ENCODE peak calls at places on chromosomes 7 and 10, in eight cellular contexts. One of them, this sample, is unnamed.

GRCh38 chr10:11515596-11516418 is 95.6 kb downstream of the USP6NL start:
- DNase-seq in SK-N-SH: peak; percentile 55
- DNase-seq in HCT116: peak; percentile 54
- DNase-seq in A549: peak; percentile 28
- DNase-seq in endothelial cell of umbilical vein: peak; percentile 70
- DNase-seq in H1: no peak
- DNase-seq in WTC11: peak; percentile 41
- DNase-seq in HepG2: peak; percentile 68
- DNase-seq in this sample: peak; percentile 53

GRCh38 chr7:13742719-13743640 is 246.5 kb downstream of the ETV1 start:
- DNase-seq in WTC11: peak; percentile 14
- DNase-seq in A549: no peak
- DNase-seq in SK-N-SH: peak; percentile 41
- DNase-seq in HCT116: peak; percentile 39
- DNase-seq in HepG2: no peak
- DNase-seq in H1: no peak
- DNase-seq in endothelial cell of umbilical vein: peak; percentile 34
- DNase-seq in this sample: peak; percentile 51

GRCh38 chr10:95756796-95757657 is 1.1 kb downstream of the ENTPD1 start:
- DNase-seq in A549: no peak
- DNase-seq in HepG2: no peak
- DNase-seq in SK-N-SH: no peak
- DNase-seq in H1: no peak
- DNase-seq in endothelial cell of umbilical vein: peak; percentile 30
- DNase-seq in WTC11: no peak
- DNase-seq in HCT116: no peak
- DNase-seq in this sample: peak; percentile 8

GRCh38 chr7:102942181-102942882 is 29.5 kb downstream of the LRRC17 start:
- DNase-seq in SK-N-SH: no peak
- DNase-seq in WTC11: no peak
- DNase-seq in A549: no peak
- DNase-seq in endothelial cell of umbilical vein: no peak
- DNase-seq in HCT116: no peak
- DNase-seq in HepG2: no peak
- DNase-seq in H1: no peak
- DNase-seq in this sample: no peak

GRCh38 chr10:76839276-76839675 is 798.3 kb downstream of the KCNMA1 start:
- DNase-seq in SK-N-SH: no peak
- DNase-seq in endothelial cell of umbilical vein: no peak
- DNase-seq in H1: no peak
- DNase-seq in WTC11: no peak
- DNase-seq in HCT116: no peak
- DNase-seq in HepG2: no peak
- DNase-seq in A549: no peak
- DNase-seq in this sample: no peak

GRCh38 chr10:96420610-96421009 is 61.8 kb upstream of the OPALIN start:
- DNase-seq in endothelial cell of umbilical vein: no peak
- DNase-seq in A549: no peak
- DNase-seq in H1: no peak
- DNase-seq in WTC11: no peak
- DNase-seq in SK-N-SH: peak; percentile 65
- DNase-seq in HepG2: no peak
- DNase-seq in HCT116: no peak
- DNase-seq in this sample: no peak

GRCh38 chr7:50190772-50191171 is 97.7 kb upstream of the ZPBP start:
- DNase-seq in WTC11: no peak
- DNase-seq in HepG2: no peak
- DNase-seq in endothelial cell of umbilical vein: no peak
- DNase-seq in A549: no peak
- DNase-seq in SK-N-SH: no peak
- DNase-seq in H1: no peak
- DNase-seq in HCT116: no peak
- DNase-seq in this sample: no peak

GRCh38 chr10:69232736-69233135 is 12.6 kb downstream of the HKDC1 start:
- DNase-seq in A549: no peak
- DNase-seq in HCT116: no peak
- DNase-seq in endothelial cell of umbilical vein: no peak
- DNase-seq in SK-N-SH: no peak
- DNase-seq in HepG2: no peak
- DNase-seq in H1: no peak
- DNase-seq in WTC11: no peak
- DNase-seq in this sample: no peak

GRCh38 chr10:6269953-6270867 is 67.5 kb downstream of the PFKFB3 start:
- DNase-seq in SK-N-SH: no peak
- DNase-seq in endothelial cell of umbilical vein: no peak
- DNase-seq in H1: no peak
- DNase-seq in HCT116: no peak
- DNase-seq in A549: no peak
- DNase-seq in HepG2: no peak
- DNase-seq in WTC11: no peak
- DNase-seq in this sample: peak; percentile 74

GRCh38 chr10:97572214-97572989 is at the start of gene ANKRD2:
- DNase-seq in endothelial cell of umbilical vein: peak; percentile 66
- DNase-seq in HepG2: peak; percentile 66
- DNase-seq in WTC11: peak; percentile 88
- DNase-seq in SK-N-SH: peak; percentile 87
- DNase-seq in H1: peak; percentile 85
- DNase-seq in HCT116: peak; percentile 59
- DNase-seq in A549: peak; percentile 81
- DNase-seq in this sample: peak; percentile 82

GRCh38 chr10:125093199-125093841 is 67.0 kb downstream of the CTBP2 start:
- DNase-seq in HepG2: no peak
- DNase-seq in HCT116: no peak
- DNase-seq in SK-N-SH: peak; percentile 50
- DNase-seq in A549: no peak
- DNase-seq in H1: no peak
- DNase-seq in WTC11: no peak
- DNase-seq in endothelial cell of umbilical vein: peak; percentile 28
- DNase-seq in this sample: no peak

GRCh38 chr7:1663857-1664651 is 6.0 kb upstream of the ELFN1 start:
- DNase-seq in endothelial cell of umbilical vein: no peak
- DNase-seq in SK-N-SH: peak; percentile 47
- DNase-seq in HCT116: no peak
- DNase-seq in HepG2: no peak
- DNase-seq in H1: peak; percentile 77
- DNase-seq in WTC11: peak; percentile 55
- DNase-seq in A549: no peak
- DNase-seq in this sample: no peak

GRCh38 chr7:111697771-111698170 is 135.5 kb upstream of the IMMP2L start:
- DNase-seq in H1: no peak
- DNase-seq in endothelial cell of umbilical vein: no peak
- DNase-seq in HCT116: no peak
- DNase-seq in WTC11: no peak
- DNase-seq in A549: no peak
- DNase-seq in SK-N-SH: no peak
- DNase-seq in HepG2: no peak
- DNase-seq in this sample: no peak

GRCh38 chr7:106054971-106055370 is 57.1 kb downstream of the SYPL1 start:
- DNase-seq in A549: no peak
- DNase-seq in H1: no peak
- DNase-seq in HCT116: no peak
- DNase-seq in WTC11: no peak
- DNase-seq in SK-N-SH: no peak
- DNase-seq in HepG2: no peak
- DNase-seq in endothelial cell of umbilical vein: no peak
- DNase-seq in this sample: no peak

GRCh38 chr10:101095550-101096213 is 33.9 kb downstream of the KAZALD1 start:
- DNase-seq in WTC11: peak; percentile 99
- DNase-seq in endothelial cell of umbilical vein: peak; percentile 63
- DNase-seq in HepG2: peak; percentile 66
- DNase-seq in A549: peak; percentile 82
- DNase-seq in SK-N-SH: peak; percentile 85
- DNase-seq in HCT116: peak; percentile 94
- DNase-seq in H1: peak; percentile 96
- DNase-seq in this sample: peak; percentile 68

GRCh38 chr7:47576031-47576908 is 5.6 kb downstream of the TNS3 start:
- DNase-seq in H1: no peak
- DNase-seq in HepG2: peak; percentile 95
- DNase-seq in A549: peak; percentile 71
- DNase-seq in HCT116: peak; percentile 51
- DNase-seq in WTC11: no peak
- DNase-seq in SK-N-SH: peak; percentile 90
- DNase-seq in endothelial cell of umbilical vein: no peak
- DNase-seq in this sample: peak; percentile 76

GRCh38 chr10:46020871-46021553 is 9.4 kb downstream of the NCOA4 start:
- DNase-seq in HCT116: no peak
- DNase-seq in WTC11: no peak
- DNase-seq in endothelial cell of umbilical vein: no peak
- DNase-seq in HepG2: peak; percentile 92
- DNase-seq in A549: no peak
- DNase-seq in H1: no peak
- DNase-seq in SK-N-SH: no peak
- DNase-seq in this sample: peak; percentile 93

GRCh38 chr10:26217396-26218105 is 977 bp downstream of the GAD2 start:
- DNase-seq in WTC11: peak; percentile 64
- DNase-seq in HepG2: no peak
- DNase-seq in A549: no peak
- DNase-seq in HCT116: no peak
- DNase-seq in H1: peak; percentile 81
- DNase-seq in endothelial cell of umbilical vein: no peak
- DNase-seq in SK-N-SH: peak; percentile 43
- DNase-seq in this sample: no peak

GRCh38 chr10:127195041-127195506 is 1.3 kb downstream of the INSYN2A start:
- DNase-seq in HepG2: no peak
- DNase-seq in WTC11: peak; percentile 41
- DNase-seq in endothelial cell of umbilical vein: peak; percentile 7
- DNase-seq in H1: peak; percentile 67
- DNase-seq in SK-N-SH: peak; percentile 65
- DNase-seq in HCT116: no peak
- DNase-seq in A549: peak; percentile 18
- DNase-seq in this sample: no peak

GRCh38 chr10:44922826-44923545 is 11.8 kb downstream of the TMEM72 start:
- DNase-seq in H1: no peak
- DNase-seq in SK-N-SH: no peak
- DNase-seq in WTC11: no peak
- DNase-seq in A549: no peak
- DNase-seq in HCT116: no peak
- DNase-seq in endothelial cell of umbilical vein: no peak
- DNase-seq in HepG2: no peak
- DNase-seq in this sample: no peak
- TF ChIP-seq MAX in H1: no peak
- TF ChIP-seq MAX in SK-N-SH: no peak
- TF ChIP-seq MAX in WTC11: no peak
- TF ChIP-seq MAX in A549: no peak
- TF ChIP-seq MAX in HCT116: no peak
- TF ChIP-seq MAX in endothelial cell of umbilical vein: no peak
- TF ChIP-seq MAX in HepG2: no peak
- TF ChIP-seq MAX in this sample: no peak

GRCh38 chr10:43256531-43257209 is 10.2 kb downstream of the RASGEF1A start:
- DNase-seq in A549: no peak
- DNase-seq in WTC11: no peak
- DNase-seq in HCT116: no peak
- DNase-seq in endothelial cell of umbilical vein: no peak
- DNase-seq in SK-N-SH: no peak
- DNase-seq in H1: no peak
- DNase-seq in HepG2: no peak
- DNase-seq in this sample: no peak

GRCh38 chr10:43257210-43258031 is 9.4 kb downstream of the RASGEF1A start:
- DNase-seq in endothelial cell of umbilical vein: no peak
- DNase-seq in A549: no peak
- DNase-seq in WTC11: no peak
- DNase-seq in HCT116: no peak
- DNase-seq in H1: no peak
- DNase-seq in HepG2: no peak
- DNase-seq in SK-N-SH: peak; percentile 24
- DNase-seq in this sample: no peak

GRCh38 chr10:43254881-43255643 is 11.8 kb downstream of the RASGEF1A start:
- DNase-seq in HepG2: no peak
- DNase-seq in endothelial cell of umbilical vein: no peak
- DNase-seq in HCT116: no peak
- DNase-seq in A549: no peak
- DNase-seq in WTC11: no peak
- DNase-seq in H1: no peak
- DNase-seq in SK-N-SH: peak; percentile 28
- DNase-seq in this sample: no peak

GRCh38 chr10:43254199-43254730 is 12.6 kb downstream of the RASGEF1A start:
- DNase-seq in WTC11: no peak
- DNase-seq in HepG2: no peak
- DNase-seq in SK-N-SH: peak; percentile 30
- DNase-seq in A549: no peak
- DNase-seq in endothelial cell of umbilical vein: no peak
- DNase-seq in H1: no peak
- DNase-seq in HCT116: no peak
- DNase-seq in this sample: no peak

DNA sequence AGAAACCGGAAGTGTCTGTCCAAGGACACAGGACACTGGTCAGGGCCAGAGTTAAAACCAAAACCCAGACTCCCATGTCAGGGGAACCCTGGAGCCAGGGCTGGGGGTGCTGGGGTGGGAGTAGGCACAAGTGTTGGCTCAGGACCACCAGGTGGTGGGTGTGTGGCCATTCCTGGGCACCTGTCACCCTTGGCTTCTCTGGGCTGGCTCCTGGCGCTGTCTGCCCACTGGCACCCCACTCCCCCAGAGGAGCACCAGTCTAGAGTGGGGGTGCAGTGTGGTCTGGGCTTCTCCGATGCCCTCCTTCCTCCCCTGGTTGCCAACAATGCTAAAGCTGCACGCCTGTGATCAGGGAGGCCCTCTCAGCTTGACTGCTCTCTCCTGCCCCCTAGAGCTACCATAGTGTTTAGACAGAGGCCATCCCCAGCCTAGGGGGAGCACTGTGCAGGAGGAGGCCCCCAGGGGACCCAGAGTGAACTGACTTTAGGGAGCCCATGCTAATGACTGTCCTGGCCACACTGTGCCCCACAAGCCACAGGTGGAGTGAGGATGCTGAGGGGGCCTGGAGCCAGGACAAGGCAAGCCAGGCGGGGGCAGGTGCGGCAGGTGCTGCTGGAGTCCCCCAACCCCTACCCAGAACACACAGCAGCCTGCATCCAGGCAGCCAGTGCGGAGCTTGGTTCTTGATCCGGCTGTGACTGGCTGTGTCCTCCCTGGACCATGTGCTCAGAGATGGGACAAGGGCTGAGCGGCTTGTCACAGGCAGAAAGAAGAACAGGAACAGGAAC is 11.0 kb downstream of the RASGEF1A start:
- DNase-seq in WTC11: peak; percentile 74
- DNase-seq in SK-N-SH: peak; percentile 82
- DNase-seq in HepG2: peak; percentile 24
- DNase-seq in A549: peak; percentile 69
- DNase-seq in H1: peak; percentile 75
- DNase-seq in HCT116: peak; percentile 21
- DNase-seq in endothelial cell of umbilical vein: peak; percentile 8
- DNase-seq in this sample: peak; percentile 64
- TF ChIP-seq CTCF in WTC11: peak; percentile 63
- TF ChIP-seq CTCF in SK-N-SH: peak; percentile 50
- TF ChIP-seq CTCF in HepG2: peak; percentile 64
- TF ChIP-seq CTCF in A549: peak; percentile 48
- TF ChIP-seq CTCF in H1: peak; percentile 90
- TF ChIP-seq CTCF in HCT116: peak; percentile 95
- TF ChIP-seq CTCF in endothelial cell of umbilical vein: peak; percentile 29
- TF ChIP-seq CTCF in this sample: peak; percentile 81

GRCh38 chr10:74113546-74113945 is 37.1 kb downstream of the AP3M1 start:
- DNase-seq in HepG2: no peak
- DNase-seq in A549: no peak
- DNase-seq in endothelial cell of umbilical vein: no peak
- DNase-seq in HCT116: no peak
- DNase-seq in SK-N-SH: peak; percentile 40
- DNase-seq in H1: no peak
- DNase-seq in WTC11: no peak
- DNase-seq in this sample: no peak
- TF ChIP-seq MAX in HepG2: no peak
- TF ChIP-seq MAX in A549: no peak
- TF ChIP-seq MAX in endothelial cell of umbilical vein: no peak
- TF ChIP-seq MAX in HCT116: no peak
- TF ChIP-seq MAX in SK-N-SH: no peak
- TF ChIP-seq MAX in H1: no peak
- TF ChIP-seq MAX in WTC11: no peak
- TF ChIP-seq MAX in this sample: no peak

GRCh38 chr7:45924283-45924682 is 3.2 kb upstream of the IGFBP3 start:
- DNase-seq in A549: peak; percentile 67
- DNase-seq in WTC11: no peak
- DNase-seq in H1: no peak
- DNase-seq in HepG2: no peak
- DNase-seq in SK-N-SH: no peak
- DNase-seq in endothelial cell of umbilical vein: peak; percentile 14
- DNase-seq in HCT116: no peak
- DNase-seq in this sample: no peak
- TF ChIP-seq CTCF in A549: no peak
- TF ChIP-seq CTCF in WTC11: no peak
- TF ChIP-seq CTCF in H1: no peak
- TF ChIP-seq CTCF in HepG2: no peak
- TF ChIP-seq CTCF in SK-N-SH: peak; percentile 30
- TF ChIP-seq CTCF in endothelial cell of umbilical vein: no peak
- TF ChIP-seq CTCF in HCT116: no peak
- TF ChIP-seq CTCF in this sample: no peak